ENCODE peak calls at places on chromosome 1, in ten cellular contexts. One of them, this sample, is unnamed.

GRCh38 chr1:34858901-34859441 is 578 bp downstream of the SMIM12 start:
- DNase-seq in NCI-H1930: no peak
- DNase-seq in LHCN-M2: peak; percentile 29
- DNase-seq in PC-3: peak; percentile 7
- DNase-seq in RCC 7860: no peak
- DNase-seq in Calu3: peak; percentile 6
- DNase-seq in adrenal gland: peak; percentile 79
- DNase-seq in EL: peak; percentile 42
- DNase-seq in progenitor cell of endocrine pancreas: no peak
- DNase-seq in aorta: peak; percentile 62
- DNase-seq in this sample: peak; percentile 18

GRCh38 chr1:230424440-230425251 is 1.5 kb downstream of the PGBD5 start:
- DNase-seq in NCI-H1930: no peak
- DNase-seq in LHCN-M2: no peak
- DNase-seq in PC-3: no peak
- DNase-seq in RCC 7860: no peak
- DNase-seq in Calu3: peak; percentile 46
- DNase-seq in adrenal gland: no peak
- DNase-seq in EL: no peak
- DNase-seq in progenitor cell of endocrine pancreas: no peak
- DNase-seq in aorta: no peak
- DNase-seq in this sample: peak; percentile 30

GRCh38 chr1:50156241-50157010 is 47.7 kb downstream of the ELAVL4 start:
- DNase-seq in NCI-H1930: no peak
- DNase-seq in LHCN-M2: peak; percentile 45
- DNase-seq in PC-3: peak; percentile 35
- DNase-seq in RCC 7860: no peak
- DNase-seq in Calu3: no peak
- DNase-seq in adrenal gland: no peak
- DNase-seq in EL: no peak
- DNase-seq in progenitor cell of endocrine pancreas: no peak
- DNase-seq in aorta: no peak
- DNase-seq in this sample: no peak

GRCh38 chr1:227318003-227318851 is at the start of gene CDC42BPA:
- DNase-seq in NCI-H1930: peak; percentile 75
- DNase-seq in LHCN-M2: peak; percentile 90
- DNase-seq in PC-3: peak; percentile 96
- DNase-seq in RCC 7860: peak; percentile 75
- DNase-seq in Calu3: peak; percentile 83
- DNase-seq in adrenal gland: peak; percentile 89
- DNase-seq in EL: peak; percentile 93
- DNase-seq in progenitor cell of endocrine pancreas: peak; percentile 71
- DNase-seq in aorta: peak; percentile 89
- DNase-seq in this sample: peak; percentile 94

GRCh38 chr1:29490204-29490934 is 254.0 kb downstream of the PTPRU start:
- DNase-seq in NCI-H1930: no peak
- DNase-seq in LHCN-M2: no peak
- DNase-seq in PC-3: no peak
- DNase-seq in RCC 7860: no peak
- DNase-seq in Calu3: no peak
- DNase-seq in adrenal gland: no peak
- DNase-seq in EL: no peak
- DNase-seq in progenitor cell of endocrine pancreas: no peak
- DNase-seq in aorta: no peak
- DNase-seq in this sample: no peak

GRCh38 chr1:165069829-165070228 is 286.7 kb downstream of the LMX1A start:
- DNase-seq in NCI-H1930: peak; percentile 53
- DNase-seq in LHCN-M2: no peak
- DNase-seq in PC-3: peak; percentile 53
- DNase-seq in RCC 7860: no peak
- DNase-seq in Calu3: no peak
- DNase-seq in adrenal gland: no peak
- DNase-seq in EL: no peak
- DNase-seq in progenitor cell of endocrine pancreas: no peak
- DNase-seq in aorta: no peak
- DNase-seq in this sample: no peak

GRCh38 chr1:155844860-155845259 is 12.2 kb downstream of the GON4L start:
- DNase-seq in NCI-H1930: no peak
- DNase-seq in LHCN-M2: no peak
- DNase-seq in PC-3: no peak
- DNase-seq in RCC 7860: no peak
- DNase-seq in Calu3: no peak
- DNase-seq in adrenal gland: no peak
- DNase-seq in EL: no peak
- DNase-seq in progenitor cell of endocrine pancreas: no peak
- DNase-seq in aorta: no peak
- DNase-seq in this sample: no peak

GRCh38 chr1:165075725-165076370 is 280.7 kb downstream of the LMX1A start:
- DNase-seq in NCI-H1930: no peak
- DNase-seq in LHCN-M2: peak; percentile 7
- DNase-seq in PC-3: peak; percentile 59
- DNase-seq in RCC 7860: peak; percentile 14
- DNase-seq in Calu3: peak; percentile 48
- DNase-seq in adrenal gland: peak; percentile 21
- DNase-seq in EL: peak; percentile 14
- DNase-seq in progenitor cell of endocrine pancreas: no peak
- DNase-seq in aorta: no peak
- DNase-seq in this sample: peak; percentile 31

GRCh38 chr1:211648980-211649934 is 26.2 kb downstream of the NEK2 start:
- DNase-seq in NCI-H1930: no peak
- DNase-seq in LHCN-M2: no peak
- DNase-seq in PC-3: peak; percentile 32
- DNase-seq in RCC 7860: no peak
- DNase-seq in Calu3: peak; percentile 87
- DNase-seq in adrenal gland: peak; percentile 76
- DNase-seq in EL: peak; percentile 46
- DNase-seq in progenitor cell of endocrine pancreas: no peak
- DNase-seq in aorta: no peak
- DNase-seq in this sample: no peak

GRCh38 chr1:234213576-234214128 is 159.6 kb upstream of the COA6 start:
- DNase-seq in NCI-H1930: no peak
- DNase-seq in LHCN-M2: no peak
- DNase-seq in PC-3: no peak
- DNase-seq in RCC 7860: no peak
- DNase-seq in Calu3: no peak
- DNase-seq in adrenal gland: no peak
- DNase-seq in EL: no peak
- DNase-seq in progenitor cell of endocrine pancreas: no peak
- DNase-seq in aorta: no peak
- DNase-seq in this sample: no peak

GRCh38 chr1:3350441-3351261 is 103.8 kb upstream of the ARHGEF16 start:
- DNase-seq in NCI-H1930: no peak
- DNase-seq in LHCN-M2: no peak
- DNase-seq in PC-3: no peak
- DNase-seq in RCC 7860: no peak
- DNase-seq in Calu3: no peak
- DNase-seq in adrenal gland: no peak
- DNase-seq in EL: no peak
- DNase-seq in progenitor cell of endocrine pancreas: no peak
- DNase-seq in aorta: peak; percentile 86
- DNase-seq in this sample: no peak